ENCODE peak calls at places on chromosomes 13 and 19, in eight cellular contexts. One of them, this sample, is unnamed.

GRCh38 chr19:45873219-45873772 is 9.2 kb downstream of the FOXA3 start:
- DNase-seq in substantia nigra: no peak
- DNase-seq in midbrain: no peak
- DNase-seq in WTC11: no peak
- DNase-seq in frontal cortex: no peak
- DNase-seq in brain pericyte: no peak
- DNase-seq in HCT116: no peak
- DNase-seq in activated T-cell treated with anti-CD3 and anti-CD28 coated beads for 1 hour: no peak
- DNase-seq in this sample: no peak

GRCh38 chr19:30482956-30483355 is 110.8 kb downstream of the ZNF536 start:
- DNase-seq in substantia nigra: no peak
- DNase-seq in midbrain: no peak
- DNase-seq in WTC11: no peak
- DNase-seq in frontal cortex: no peak
- DNase-seq in brain pericyte: no peak
- DNase-seq in HCT116: no peak
- DNase-seq in activated T-cell treated with anti-CD3 and anti-CD28 coated beads for 1 hour: no peak
- DNase-seq in this sample: no peak

GRCh38 chr13:87087741-87088140 is 583.4 kb upstream of the SLITRK5 start:
- DNase-seq in substantia nigra: no peak
- DNase-seq in midbrain: no peak
- DNase-seq in WTC11: no peak
- DNase-seq in frontal cortex: no peak
- DNase-seq in brain pericyte: no peak
- DNase-seq in HCT116: no peak
- DNase-seq in activated T-cell treated with anti-CD3 and anti-CD28 coated beads for 1 hour: no peak
- DNase-seq in this sample: no peak

GRCh38 chr19:31181535-31181934 is 167.7 kb downstream of the TSHZ3 start:
- DNase-seq in substantia nigra: no peak
- DNase-seq in midbrain: no peak
- DNase-seq in WTC11: no peak
- DNase-seq in frontal cortex: no peak
- DNase-seq in brain pericyte: no peak
- DNase-seq in HCT116: no peak
- DNase-seq in activated T-cell treated with anti-CD3 and anti-CD28 coated beads for 1 hour: no peak
- DNase-seq in this sample: no peak

GRCh38 chr13:105871768-105872167 is 663.7 kb downstream of the EFNB2 start:
- DNase-seq in substantia nigra: no peak
- DNase-seq in midbrain: no peak
- DNase-seq in WTC11: no peak
- DNase-seq in frontal cortex: no peak
- DNase-seq in brain pericyte: no peak
- DNase-seq in HCT116: no peak
- DNase-seq in activated T-cell treated with anti-CD3 and anti-CD28 coated beads for 1 hour: no peak
- DNase-seq in this sample: no peak

GRCh38 chr13:24842533-24843278 is 78.7 kb downstream of the RNF17 start:
- DNase-seq in substantia nigra: no peak
- DNase-seq in midbrain: no peak
- DNase-seq in WTC11: no peak
- DNase-seq in frontal cortex: no peak
- DNase-seq in brain pericyte: no peak
- DNase-seq in HCT116: no peak
- DNase-seq in activated T-cell treated with anti-CD3 and anti-CD28 coated beads for 1 hour: no peak
- DNase-seq in this sample: no peak

GRCh38 chr19:2477732-2478191 is 1.8 kb downstream of the GADD45B start:
- DNase-seq in substantia nigra: no peak
- DNase-seq in midbrain: peak
- DNase-seq in WTC11: no peak
- DNase-seq in frontal cortex: no peak
- DNase-seq in brain pericyte: no peak
- DNase-seq in HCT116: no peak
- DNase-seq in activated T-cell treated with anti-CD3 and anti-CD28 coated beads for 1 hour: no peak
- DNase-seq in this sample: peak

GRCh38 chr13:85286081-85286480 is 513.1 kb downstream of the SLITRK6 start:
- DNase-seq in substantia nigra: no peak
- DNase-seq in midbrain: no peak
- DNase-seq in WTC11: no peak
- DNase-seq in frontal cortex: no peak
- DNase-seq in brain pericyte: no peak
- DNase-seq in HCT116: no peak
- DNase-seq in activated T-cell treated with anti-CD3 and anti-CD28 coated beads for 1 hour: no peak
- DNase-seq in this sample: no peak

GRCh38 chr19:54262066-54262465 is 5.0 kb upstream of the LILRB5 start:
- DNase-seq in substantia nigra: no peak
- DNase-seq in midbrain: no peak
- DNase-seq in WTC11: no peak
- DNase-seq in frontal cortex: no peak
- DNase-seq in brain pericyte: no peak
- DNase-seq in HCT116: no peak
- DNase-seq in activated T-cell treated with anti-CD3 and anti-CD28 coated beads for 1 hour: no peak
- DNase-seq in this sample: no peak

GRCh38 chr19:41799444-41800000 is 3.1 kb downstream of the CEACAM3 start:
- DNase-seq in substantia nigra: no peak
- DNase-seq in midbrain: no peak
- DNase-seq in WTC11: no peak
- DNase-seq in frontal cortex: no peak
- DNase-seq in brain pericyte: no peak
- DNase-seq in HCT116: no peak
- DNase-seq in activated T-cell treated with anti-CD3 and anti-CD28 coated beads for 1 hour: no peak
- DNase-seq in this sample: no peak

GRCh38 chr19:7916908-7917291 is 2.3 kb downstream of the TGFBR3L start:
- DNase-seq in substantia nigra: no peak
- DNase-seq in midbrain: no peak
- DNase-seq in WTC11: no peak
- DNase-seq in frontal cortex: no peak
- DNase-seq in brain pericyte: no peak
- DNase-seq in HCT116: no peak
- DNase-seq in activated T-cell treated with anti-CD3 and anti-CD28 coated beads for 1 hour: no peak
- DNase-seq in this sample: no peak

GRCh38 chr19:18274776-18275356 is 614 bp upstream of the IQCN start:
- DNase-seq in substantia nigra: no peak
- DNase-seq in midbrain: peak
- DNase-seq in WTC11: no peak
- DNase-seq in frontal cortex: peak
- DNase-seq in brain pericyte: no peak
- DNase-seq in HCT116: no peak
- DNase-seq in activated T-cell treated with anti-CD3 and anti-CD28 coated beads for 1 hour: no peak
- DNase-seq in this sample: peak

This sample was measured in Right ventricle myocardium inferior.